ENCODE peak calls at places on chromosome 11, in five cellular contexts. S, I, E, R and U are unnamed samples.
A peak's percentile ranks its signal among the peaks of the same experiment; 100 is the strongest.

GRCh38 chr11:134584706-134585445 is 172.8 kb upstream of the B3GAT1 start:
- DNase-seq in S (peak; percentile 72), I (no peak), E (no peak), R (no peak), U (no peak)

GRCh38 chr11:130209944-130210854 is 50.6 kb downstream of the ST14 start:
- DNase-seq in S (peak; percentile 50), I (no peak), E (no peak), R (peak; percentile 49), U (no peak)

GRCh38 chr11:97683733-97684132 is 1293.9 kb downstream of the JRKL start:
- DNase-seq in S (no peak), I (no peak), E (no peak), R (no peak), U (no peak)

GRCh38 chr11:56783448-56784041 is 35.0 kb upstream of the OR9G4 start:
- DNase-seq in S (no peak), I (no peak), E (peak; percentile 54), R (no peak), U (no peak)

GRCh38 chr11:126311464-126312291 is 7.8 kb downstream of the DCPS start:
- DNase-seq in S (no peak), I (no peak), E (no peak), R (peak; percentile 40), U (no peak)

GRCh38 chr11:117827521-117828511 is 3.3 kb upstream of the FXYD2 start:
- DNase-seq in S (peak; percentile 69), I (no peak), E (no peak), R (peak; percentile 55), U (no peak)

GRCh38 chr11:20488352-20488751 is 100.8 kb downstream of the PRMT3 start:
- DNase-seq in S (no peak), I (no peak), E (no peak), R (no peak), U (no peak)

GRCh38 chr11:60128376-60128775 is 39.9 kb downstream of the MS4A2 start:
- DNase-seq in S (no peak), I (no peak), E (no peak), R (no peak), U (no peak)

GRCh38 chr11:104694259-104695070 is 203.8 kb downstream of the CASP12 start:
- DNase-seq in S (no peak), I (no peak), E (peak; percentile 88), R (no peak), U (no peak)

GRCh38 chr11:3380706-3381570 is 2.0 kb upstream of the ZNF195 start:
- DNase-seq in S (no peak), I (no peak), E (no peak), R (no peak), U (no peak)
- H3K4me3 ChIP-seq in S (peak overlapping the region; percentile 22), I (no peak overlapping the region), E (no peak overlapping the region), R (peak overlapping the region; percentile 34), U (no peak overlapping the region)

GRCh38 chr11:113690619-113691569 is 15.2 kb downstream of the TMPRSS5 start:
- DNase-seq in S (no peak), I (no peak), E (peak; percentile 32), R (no peak), U (peak; percentile 23)
- TF ChIP-seq CTCF in S (no peak), I (peak; percentile 21), E (no peak), R (no peak), U (no peak)

DNA sequence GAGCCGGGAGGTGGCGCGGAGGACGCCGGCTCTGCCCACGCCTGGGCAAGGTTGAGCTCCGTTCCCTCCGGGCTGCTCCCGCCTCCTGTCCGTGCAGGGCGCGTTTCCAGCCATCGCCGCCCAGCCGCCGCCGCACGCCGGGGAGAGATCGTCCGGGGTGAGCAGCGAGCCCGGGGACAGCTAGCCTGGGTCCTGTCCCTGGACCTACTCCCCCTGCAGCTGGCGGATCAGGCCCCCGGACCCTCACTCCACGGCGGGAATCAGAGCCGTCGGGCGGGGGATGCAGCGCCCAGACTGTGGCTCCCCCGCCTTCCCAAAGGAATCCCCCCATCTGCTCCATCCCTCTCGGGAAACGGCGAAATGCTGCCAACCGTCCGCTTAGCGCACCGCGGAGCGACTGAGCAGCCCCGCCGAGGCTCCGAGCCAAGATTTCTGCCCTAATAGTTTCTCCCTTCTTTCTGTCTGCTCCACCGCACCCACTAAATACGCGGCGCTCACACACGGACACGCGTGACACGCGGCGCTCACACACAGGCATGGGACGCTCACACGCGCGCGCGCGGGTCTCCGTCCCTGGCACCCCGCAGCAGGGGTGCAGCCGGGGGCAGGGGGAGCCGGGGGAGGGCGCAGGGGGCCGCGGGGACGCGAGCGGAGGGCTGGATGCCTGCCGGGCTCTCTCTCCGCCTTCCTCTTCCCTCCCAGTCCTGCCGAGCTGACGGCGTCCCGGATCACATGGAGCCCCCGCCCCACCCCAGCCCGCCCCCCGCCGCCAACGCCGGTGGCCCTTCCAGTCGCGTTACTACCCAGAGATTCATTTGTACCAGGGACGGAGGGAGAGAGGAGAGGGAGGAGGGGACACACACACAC is at the start of gene KCNJ5:
- DNase-seq in S (no peak), I (no peak), E (no peak), R (no peak), U (no peak)
- H3K4me3 ChIP-seq in S (peak within 1 kb of the TSS; percentile 79), I (peak within 1 kb of the TSS; percentile 32), E (peak within 1 kb of the TSS; percentile 35), R (peak within 1 kb of the TSS; percentile 55), U (peak within 1 kb of the TSS; percentile 62)

DNA sequence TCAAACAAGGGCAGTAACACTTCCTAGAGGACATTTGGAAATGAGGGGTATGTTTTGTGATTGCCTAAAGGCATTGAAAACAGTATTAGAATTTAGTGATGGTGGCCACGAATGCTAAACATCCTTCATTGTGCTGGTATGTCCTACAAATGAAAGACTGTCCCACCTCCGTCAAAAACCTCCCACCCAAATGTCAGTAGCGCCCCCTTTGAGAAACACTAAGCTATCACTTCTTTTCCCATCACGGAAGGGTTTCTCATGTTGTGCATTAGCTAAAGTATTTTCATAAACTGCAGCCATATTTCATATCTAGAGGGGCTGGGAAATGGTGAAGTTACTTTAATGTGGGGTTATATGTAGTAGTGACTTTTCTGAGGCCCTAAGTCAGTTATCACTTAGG is 1403.3 kb upstream of the TENM4 start:
- DNase-seq in S (no peak), I (no peak), E (no peak), R (no peak), U (no peak)
- TF ChIP-seq CTCF in S (no peak), I (no peak), E (no peak), R (no peak), U (no peak)

DNA sequence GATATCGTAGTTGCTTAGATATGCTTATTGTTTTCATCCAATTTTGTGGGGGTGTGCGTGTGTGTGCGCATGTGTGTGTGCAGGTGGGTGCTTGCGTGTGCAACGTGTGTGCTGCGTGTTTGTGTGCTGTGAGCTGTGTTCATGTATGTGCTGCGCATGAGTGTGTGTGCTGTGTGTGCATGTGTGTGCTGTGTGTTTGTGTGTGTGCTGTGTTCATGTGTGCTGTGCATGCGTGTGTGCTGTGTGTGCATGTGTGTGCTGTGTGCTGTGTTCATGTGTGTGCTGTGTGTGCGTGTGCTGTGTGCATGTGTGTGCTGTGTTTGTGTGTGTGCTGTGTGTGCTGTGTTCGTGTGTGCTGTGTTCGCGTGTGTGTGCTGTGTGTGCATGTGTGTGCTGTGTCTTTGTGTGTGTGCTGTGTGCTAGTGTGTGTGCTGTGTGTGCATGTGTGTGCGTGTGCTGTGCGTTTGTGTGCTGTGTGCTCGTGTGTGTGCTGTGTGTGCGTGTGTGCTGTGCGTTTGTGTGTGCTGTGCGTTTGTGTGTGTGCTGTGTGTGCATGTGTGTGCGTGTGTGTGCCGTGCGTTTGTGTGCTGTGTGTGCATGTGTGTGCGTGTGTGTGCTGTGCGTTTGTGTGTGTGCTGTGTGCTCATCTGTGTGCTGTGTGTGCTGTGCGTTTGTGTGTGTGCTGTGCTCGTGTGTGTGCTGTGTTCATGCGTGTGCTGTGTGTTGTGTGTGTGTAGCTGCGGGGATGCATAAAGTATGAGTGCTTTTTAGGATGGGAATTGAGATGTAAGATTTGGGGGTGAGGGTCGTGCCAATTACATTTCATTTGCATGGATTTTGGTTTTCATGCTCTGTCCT is 7.6 kb downstream of the IGF2 start:
- DNase-seq in S (no peak), I (no peak), E (no peak), R (no peak), U (no peak)
- H3K4me3 ChIP-seq in S (no peak overlapping the region), I (no peak overlapping the region), E (no peak overlapping the region), R (no peak overlapping the region), U (no peak overlapping the region)

GRCh38 chr11:47998733-47999359 is 18.5 kb downstream of the PTPRJ start:
- DNase-seq in S (no peak), I (peak; percentile 68), E (no peak), R (no peak), U (no peak)

GRCh38 chr11:48002565-48002964 is 22.2 kb downstream of the PTPRJ start:
- DNase-seq in S (no peak), I (no peak), E (no peak), R (no peak), U (no peak)

GRCh38 chr11:48001438-48002021 is 21.2 kb downstream of the PTPRJ start:
- DNase-seq in S (no peak), I (peak; percentile 69), E (peak; percentile 94), R (no peak), U (no peak)

GRCh38 chr11:47998345-47998732 is 18.0 kb downstream of the PTPRJ start:
- DNase-seq in S (no peak), I (no peak), E (no peak), R (no peak), U (no peak)

DNA sequence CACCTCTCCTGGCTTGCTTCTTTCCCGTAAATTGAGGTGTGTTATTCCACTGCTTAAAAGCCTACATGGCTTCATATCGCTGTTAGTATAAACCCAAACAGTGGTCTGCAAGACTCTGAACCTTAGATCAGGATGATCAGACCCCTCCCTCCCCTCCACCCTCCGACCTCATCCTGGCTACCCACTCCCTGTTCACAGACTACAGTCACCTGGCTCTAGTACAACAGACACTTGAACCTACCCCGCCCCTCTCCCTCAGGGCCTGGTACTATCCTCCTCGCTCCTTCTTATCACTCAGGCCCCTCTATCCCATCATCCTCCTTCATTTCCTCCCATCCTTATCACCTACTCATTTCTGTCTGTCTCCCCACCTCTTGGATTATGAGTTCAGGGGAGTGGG is 20.1 kb downstream of the PTPRJ start:
- DNase-seq in S (no peak), I (no peak), E (no peak), R (no peak), U (no peak)
- TF ChIP-seq CTCF in S (no peak), I (no peak), E (no peak), R (no peak), U (no peak)